ENCODE peak calls at places on chromosomes 1 and 21, in ten cellular contexts. K, C, X, Y, Q, W, E, F, S and U are unnamed samples.

GRCh38 chr1:105608713-105609112 is 1447.8 kb upstream of the PRMT6 start:
- DNase-seq in K (no peak), X (no peak), W (no peak), F (no peak), Q (no peak), S (no peak), E (no peak), C (no peak), Y (peak), U (no peak)

GRCh38 chr1:238898856-238899255 is 487.5 kb upstream of the CHRM3 start:
- DNase-seq in X (no peak), Q (no peak), F (no peak), Y (no peak), K (no peak), S (no peak), W (no peak), E (no peak), C (no peak), U (no peak)

GRCh38 chr1:24805534-24806301 is 60.5 kb downstream of the CLIC4 start:
- DNase-seq in C (no peak), X (no peak), S (peak), K (no peak), F (no peak), W (no peak), Q (no peak), Y (no peak), E (no peak), U (no peak)

GRCh38 chr21:28971171-28971570 is 21.5 kb downstream of the LTN1 start:
- DNase-seq in E (no peak), K (no peak), X (no peak), S (no peak), F (no peak), C (no peak), Q (no peak), Y (no peak), W (no peak), U (no peak)

GRCh38 chr1:66393586-66394334 is 140.2 kb upstream of the SGIP1 start:
- DNase-seq in C (no peak), W (peak), F (no peak), S (no peak), Y (no peak), K (no peak), Q (no peak), E (no peak), X (no peak), U (no peak)

GRCh38 chr1:181018901-181019681 is 3.6 kb downstream of the STX6 start:
- DNase-seq in K (no peak), X (no peak), E (no peak), C (no peak), Y (no peak), Q (no peak), F (no peak), W (no peak), S (no peak), U (no peak)

GRCh38 chr1:161382214-161383019 is 14.7 kb upstream of the CFAP126 start:
- DNase-seq in E (no peak), Q (no peak), S (peak), Y (peak), W (no peak), X (no peak), K (no peak), F (no peak), C (no peak), U (no peak)

GRCh38 chr1:21100496-21100895 is 76.2 kb downstream of the EIF4G3 start:
- DNase-seq in W (no peak), C (no peak), Y (no peak), S (no peak), E (no peak), K (no peak), X (no peak), Q (no peak), F (no peak), U (no peak)

GRCh38 chr1:91804546-91805023 is 81.4 kb downstream of the TGFBR3 start:
- DNase-seq in Q (no peak), E (no peak), F (no peak), C (no peak), Y (no peak), W (no peak), K (peak), S (no peak), X (no peak), U (no peak)

GRCh38 chr1:182357913-182358312 is 33.7 kb downstream of the GLUL start:
- DNase-seq in Y (no peak), S (no peak), Q (no peak), C (no peak), E (no peak), K (no peak), W (no peak), X (no peak), F (no peak), U (no peak)

GRCh38 chr1:22677861-22678521 is 25.0 kb downstream of the C1QB start:
- DNase-seq in K (no peak), X (no peak), C (no peak), Q (no peak), Y (no peak), W (no peak), S (no peak), E (no peak), F (no peak), U (no peak)

GRCh38 chr1:63343922-63344321 is 21.6 kb downstream of the FOXD3 start:
- DNase-seq in E (no peak), S (no peak), K (no peak), Q (no peak), F (no peak), C (no peak), X (no peak), Y (no peak), W (no peak), U (no peak)

GRCh38 chr21:45975017-45975595 is 6.5 kb upstream of the COL6A1 start:
- DNase-seq in E (no peak), Y (no peak), X (no peak), C (no peak), S (no peak), F (peak), Q (no peak), W (peak), K (no peak), U (peak)

GRCh38 chr1:182625716-182626504 is 21.7 kb upstream of the RGS16 start:
- DNase-seq in Y (no peak), S (no peak), Q (no peak), K (no peak), W (no peak), E (no peak), X (no peak), F (no peak), C (no peak), U (no peak)

GRCh38 chr1:57485643-57486042 is 61.8 kb upstream of the DAB1 start:
- DNase-seq in K (no peak), Y (no peak), Q (no peak), E (no peak), W (no peak), F (no peak), S (no peak), C (no peak), X (no peak), U (no peak)

GRCh38 chr21:28872218-28872617 is 120.5 kb downstream of the LTN1 start:
- DNase-seq in C (no peak), E (no peak), K (no peak), X (no peak), Y (no peak), W (no peak), Q (no peak), F (no peak), S (no peak), U (no peak)